ENCODE peak calls at places on chromosomes 1 and 21, in nine cellular contexts. One of them, this sample, is unnamed.

GRCh38 chr21:16424331-16424749 is 694.6 kb downstream of the USP25 start:
- DNase-seq in EH: no peak
- DNase-seq in pons: peak
- DNase-seq in stimulated activated CD8-positive, alpha-beta memory T cell treated with anti-CD3 and anti-CD28 coated beads, Interleukin-2, amount 100 ng/mL, for 1 hour: no peak
- DNase-seq in A172: peak
- DNase-seq in naive B cell: no peak
- DNase-seq in hippocampal formation: no peak
- DNase-seq in body of pancreas: no peak
- DNase-seq in NCI-H2081: no peak
- DNase-seq in this sample: no peak

GRCh38 chr1:6727535-6727934 is 25.9 kb upstream of the DNAJC11 start:
- DNase-seq in A172: peak
- DNase-seq in hippocampal formation: peak
- DNase-seq in EH: peak
- DNase-seq in NCI-H2081: peak
- DNase-seq in naive B cell: peak
- DNase-seq in stimulated activated CD8-positive, alpha-beta memory T cell treated with anti-CD3 and anti-CD28 coated beads, Interleukin-2, amount 100 ng/mL, for 1 hour: peak
- DNase-seq in pons: peak
- DNase-seq in body of pancreas: peak
- DNase-seq in this sample: no peak

GRCh38 chr1:236543065-236543669 is 19.4 kb downstream of the LGALS8 start:
- DNase-seq in naive B cell: no peak
- DNase-seq in NCI-H2081: no peak
- DNase-seq in A172: no peak
- DNase-seq in hippocampal formation: no peak
- DNase-seq in EH: no peak
- DNase-seq in stimulated activated CD8-positive, alpha-beta memory T cell treated with anti-CD3 and anti-CD28 coated beads, Interleukin-2, amount 100 ng/mL, for 1 hour: no peak
- DNase-seq in pons: no peak
- DNase-seq in body of pancreas: no peak
- DNase-seq in this sample: no peak

GRCh38 chr1:37752583-37753471 is 12.1 kb downstream of the EPHA10 start:
- DNase-seq in hippocampal formation: no peak
- DNase-seq in naive B cell: no peak
- DNase-seq in stimulated activated CD8-positive, alpha-beta memory T cell treated with anti-CD3 and anti-CD28 coated beads, Interleukin-2, amount 100 ng/mL, for 1 hour: no peak
- DNase-seq in EH: peak
- DNase-seq in body of pancreas: peak
- DNase-seq in NCI-H2081: peak
- DNase-seq in pons: no peak
- DNase-seq in A172: no peak
- DNase-seq in this sample: no peak

GRCh38 chr1:204065174-204065985 is 7.5 kb upstream of the SOX13 start:
- DNase-seq in body of pancreas: peak
- DNase-seq in stimulated activated CD8-positive, alpha-beta memory T cell treated with anti-CD3 and anti-CD28 coated beads, Interleukin-2, amount 100 ng/mL, for 1 hour: no peak
- DNase-seq in naive B cell: no peak
- DNase-seq in NCI-H2081: no peak
- DNase-seq in A172: peak
- DNase-seq in EH: peak
- DNase-seq in pons: peak
- DNase-seq in hippocampal formation: peak
- DNase-seq in this sample: no peak

GRCh38 chr1:67572217-67572593 is 112.8 kb upstream of the GADD45A start:
- DNase-seq in EH: no peak
- DNase-seq in hippocampal formation: no peak
- DNase-seq in body of pancreas: no peak
- DNase-seq in naive B cell: no peak
- DNase-seq in pons: no peak
- DNase-seq in NCI-H2081: no peak
- DNase-seq in A172: no peak
- DNase-seq in stimulated activated CD8-positive, alpha-beta memory T cell treated with anti-CD3 and anti-CD28 coated beads, Interleukin-2, amount 100 ng/mL, for 1 hour: no peak
- DNase-seq in this sample: no peak

GRCh38 chr1:35708952-35709351 is 9.7 kb downstream of the C1orf216 start:
- DNase-seq in stimulated activated CD8-positive, alpha-beta memory T cell treated with anti-CD3 and anti-CD28 coated beads, Interleukin-2, amount 100 ng/mL, for 1 hour: no peak
- DNase-seq in naive B cell: no peak
- DNase-seq in EH: no peak
- DNase-seq in hippocampal formation: no peak
- DNase-seq in body of pancreas: no peak
- DNase-seq in A172: no peak
- DNase-seq in NCI-H2081: no peak
- DNase-seq in pons: no peak
- DNase-seq in this sample: no peak

GRCh38 chr1:202643397-202644218 is 66.6 kb downstream of the SYT2 start:
- DNase-seq in hippocampal formation: no peak
- DNase-seq in A172: no peak
- DNase-seq in EH: no peak
- DNase-seq in NCI-H2081: no peak
- DNase-seq in body of pancreas: no peak
- DNase-seq in stimulated activated CD8-positive, alpha-beta memory T cell treated with anti-CD3 and anti-CD28 coated beads, Interleukin-2, amount 100 ng/mL, for 1 hour: no peak
- DNase-seq in naive B cell: no peak
- DNase-seq in pons: no peak
- DNase-seq in this sample: no peak

GRCh38 chr1:117150316-117150715 is 28.8 kb upstream of the TRIM45 start:
- DNase-seq in pons: no peak
- DNase-seq in EH: peak
- DNase-seq in hippocampal formation: no peak
- DNase-seq in NCI-H2081: no peak
- DNase-seq in body of pancreas: no peak
- DNase-seq in naive B cell: no peak
- DNase-seq in A172: no peak
- DNase-seq in stimulated activated CD8-positive, alpha-beta memory T cell treated with anti-CD3 and anti-CD28 coated beads, Interleukin-2, amount 100 ng/mL, for 1 hour: no peak
- DNase-seq in this sample: no peak

GRCh38 chr1:226702318-226702956 is 36.6 kb downstream of the ITPKB start:
- DNase-seq in NCI-H2081: no peak
- DNase-seq in A172: no peak
- DNase-seq in body of pancreas: peak
- DNase-seq in hippocampal formation: no peak
- DNase-seq in stimulated activated CD8-positive, alpha-beta memory T cell treated with anti-CD3 and anti-CD28 coated beads, Interleukin-2, amount 100 ng/mL, for 1 hour: no peak
- DNase-seq in naive B cell: no peak
- DNase-seq in pons: peak
- DNase-seq in EH: peak
- DNase-seq in this sample: no peak

GRCh38 chr1:59178803-59179202 is 118.1 kb upstream of the FGGY start:
- DNase-seq in hippocampal formation: no peak
- DNase-seq in stimulated activated CD8-positive, alpha-beta memory T cell treated with anti-CD3 and anti-CD28 coated beads, Interleukin-2, amount 100 ng/mL, for 1 hour: no peak
- DNase-seq in body of pancreas: no peak
- DNase-seq in NCI-H2081: no peak
- DNase-seq in A172: no peak
- DNase-seq in EH: no peak
- DNase-seq in pons: no peak
- DNase-seq in naive B cell: no peak
- DNase-seq in this sample: no peak

GRCh38 chr21:17343055-17343454 is 169.8 kb upstream of the CXADR start:
- DNase-seq in A172: peak
- DNase-seq in pons: no peak
- DNase-seq in naive B cell: no peak
- DNase-seq in stimulated activated CD8-positive, alpha-beta memory T cell treated with anti-CD3 and anti-CD28 coated beads, Interleukin-2, amount 100 ng/mL, for 1 hour: no peak
- DNase-seq in body of pancreas: no peak
- DNase-seq in hippocampal formation: no peak
- DNase-seq in EH: peak
- DNase-seq in NCI-H2081: no peak
- DNase-seq in this sample: no peak

GRCh38 chr1:168603501-168604107 is 27.2 kb downstream of the XCL1 start:
- DNase-seq in stimulated activated CD8-positive, alpha-beta memory T cell treated with anti-CD3 and anti-CD28 coated beads, Interleukin-2, amount 100 ng/mL, for 1 hour: peak
- DNase-seq in EH: peak
- DNase-seq in naive B cell: peak
- DNase-seq in pons: peak
- DNase-seq in hippocampal formation: peak
- DNase-seq in A172: peak
- DNase-seq in NCI-H2081: peak
- DNase-seq in body of pancreas: peak
- DNase-seq in this sample: no peak

GRCh38 chr1:41533731-41534080 is 49.2 kb upstream of the EDN2 start:
- DNase-seq in pons: no peak
- DNase-seq in A172: no peak
- DNase-seq in stimulated activated CD8-positive, alpha-beta memory T cell treated with anti-CD3 and anti-CD28 coated beads, Interleukin-2, amount 100 ng/mL, for 1 hour: no peak
- DNase-seq in hippocampal formation: no peak
- DNase-seq in NCI-H2081: no peak
- DNase-seq in body of pancreas: peak
- DNase-seq in naive B cell: no peak
- DNase-seq in EH: no peak
- DNase-seq in this sample: no peak

GRCh38 chr1:179743679-179744400 is 749 bp downstream of the FAM163A start:
- DNase-seq in stimulated activated CD8-positive, alpha-beta memory T cell treated with anti-CD3 and anti-CD28 coated beads, Interleukin-2, amount 100 ng/mL, for 1 hour: no peak
- DNase-seq in body of pancreas: no peak
- DNase-seq in A172: no peak
- DNase-seq in pons: no peak
- DNase-seq in EH: no peak
- DNase-seq in naive B cell: no peak
- DNase-seq in NCI-H2081: no peak
- DNase-seq in hippocampal formation: no peak
- DNase-seq in this sample: no peak

GRCh38 chr1:185281245-185281644 is 35.8 kb downstream of the IVNS1ABP start:
- DNase-seq in pons: no peak
- DNase-seq in body of pancreas: no peak
- DNase-seq in naive B cell: no peak
- DNase-seq in hippocampal formation: no peak
- DNase-seq in A172: no peak
- DNase-seq in NCI-H2081: no peak
- DNase-seq in stimulated activated CD8-positive, alpha-beta memory T cell treated with anti-CD3 and anti-CD28 coated beads, Interleukin-2, amount 100 ng/mL, for 1 hour: no peak
- DNase-seq in EH: peak
- DNase-seq in this sample: no peak

GRCh38 chr1:24727490-24728214 is 17.6 kb upstream of the CLIC4 start:
- DNase-seq in A172: no peak
- DNase-seq in stimulated activated CD8-positive, alpha-beta memory T cell treated with anti-CD3 and anti-CD28 coated beads, Interleukin-2, amount 100 ng/mL, for 1 hour: no peak
- DNase-seq in naive B cell: peak
- DNase-seq in body of pancreas: peak
- DNase-seq in hippocampal formation: peak
- DNase-seq in pons: peak
- DNase-seq in NCI-H2081: no peak
- DNase-seq in EH: peak
- DNase-seq in this sample: peak

GRCh38 chr1:110434946-110435345 is 16.0 kb upstream of the PROK1 start:
- DNase-seq in hippocampal formation: no peak
- DNase-seq in NCI-H2081: no peak
- DNase-seq in A172: no peak
- DNase-seq in EH: no peak
- DNase-seq in body of pancreas: no peak
- DNase-seq in naive B cell: no peak
- DNase-seq in stimulated activated CD8-positive, alpha-beta memory T cell treated with anti-CD3 and anti-CD28 coated beads, Interleukin-2, amount 100 ng/mL, for 1 hour: no peak
- DNase-seq in pons: no peak
- DNase-seq in this sample: no peak

GRCh38 chr1:108881369-108881768 is 4.6 kb downstream of the GPSM2 start:
- DNase-seq in NCI-H2081: no peak
- DNase-seq in naive B cell: no peak
- DNase-seq in stimulated activated CD8-positive, alpha-beta memory T cell treated with anti-CD3 and anti-CD28 coated beads, Interleukin-2, amount 100 ng/mL, for 1 hour: no peak
- DNase-seq in hippocampal formation: no peak
- DNase-seq in A172: no peak
- DNase-seq in pons: no peak
- DNase-seq in body of pancreas: no peak
- DNase-seq in EH: peak
- DNase-seq in this sample: no peak

GRCh38 chr1:2145946-2146835 is 48.4 kb downstream of the FAAP20 start:
- DNase-seq in EH: no peak
- DNase-seq in NCI-H2081: no peak
- DNase-seq in pons: no peak
- DNase-seq in naive B cell: no peak
- DNase-seq in stimulated activated CD8-positive, alpha-beta memory T cell treated with anti-CD3 and anti-CD28 coated beads, Interleukin-2, amount 100 ng/mL, for 1 hour: no peak
- DNase-seq in A172: no peak
- DNase-seq in body of pancreas: no peak
- DNase-seq in hippocampal formation: no peak
- DNase-seq in this sample: no peak

GRCh38 chr1:27628712-27629111 is 6.3 kb downstream of the FGR start:
- DNase-seq in body of pancreas: no peak
- DNase-seq in stimulated activated CD8-positive, alpha-beta memory T cell treated with anti-CD3 and anti-CD28 coated beads, Interleukin-2, amount 100 ng/mL, for 1 hour: no peak
- DNase-seq in hippocampal formation: no peak
- DNase-seq in EH: no peak
- DNase-seq in naive B cell: no peak
- DNase-seq in A172: no peak
- DNase-seq in NCI-H2081: no peak
- DNase-seq in pons: no peak
- DNase-seq in this sample: no peak

GRCh38 chr1:157092831-157093230 is 6.8 kb downstream of the ETV3L start:
- DNase-seq in body of pancreas: peak
- DNase-seq in pons: no peak
- DNase-seq in naive B cell: no peak
- DNase-seq in A172: no peak
- DNase-seq in stimulated activated CD8-positive, alpha-beta memory T cell treated with anti-CD3 and anti-CD28 coated beads, Interleukin-2, amount 100 ng/mL, for 1 hour: no peak
- DNase-seq in EH: peak
- DNase-seq in hippocampal formation: peak
- DNase-seq in NCI-H2081: no peak
- DNase-seq in this sample: no peak

GRCh38 chr1:40308036-40308727 is 8.9 kb downstream of the COL9A2 start:
- DNase-seq in NCI-H2081: no peak
- DNase-seq in EH: no peak
- DNase-seq in A172: no peak
- DNase-seq in naive B cell: no peak
- DNase-seq in body of pancreas: no peak
- DNase-seq in pons: peak
- DNase-seq in stimulated activated CD8-positive, alpha-beta memory T cell treated with anti-CD3 and anti-CD28 coated beads, Interleukin-2, amount 100 ng/mL, for 1 hour: no peak
- DNase-seq in hippocampal formation: peak
- DNase-seq in this sample: no peak

GRCh38 chr1:1858382-1859086 is 32.4 kb downstream of the GNB1 start:
- DNase-seq in EH: peak
- DNase-seq in NCI-H2081: peak
- DNase-seq in hippocampal formation: no peak
- DNase-seq in stimulated activated CD8-positive, alpha-beta memory T cell treated with anti-CD3 and anti-CD28 coated beads, Interleukin-2, amount 100 ng/mL, for 1 hour: no peak
- DNase-seq in A172: peak
- DNase-seq in naive B cell: peak
- DNase-seq in pons: peak
- DNase-seq in body of pancreas: peak
- DNase-seq in this sample: peak

GRCh38 chr1:246753670-246754535 is 29.7 kb downstream of the SCCPDH start:
- DNase-seq in stimulated activated CD8-positive, alpha-beta memory T cell treated with anti-CD3 and anti-CD28 coated beads, Interleukin-2, amount 100 ng/mL, for 1 hour: peak
- DNase-seq in hippocampal formation: peak
- DNase-seq in EH: peak
- DNase-seq in pons: peak
- DNase-seq in NCI-H2081: peak
- DNase-seq in naive B cell: peak
- DNase-seq in A172: peak
- DNase-seq in body of pancreas: peak
- DNase-seq in this sample: peak

GRCh38 chr1:210684466-210685294 is 356.0 kb downstream of the HHAT start:
- DNase-seq in pons: no peak
- DNase-seq in body of pancreas: no peak
- DNase-seq in A172: no peak
- DNase-seq in stimulated activated CD8-positive, alpha-beta memory T cell treated with anti-CD3 and anti-CD28 coated beads, Interleukin-2, amount 100 ng/mL, for 1 hour: no peak
- DNase-seq in NCI-H2081: no peak
- DNase-seq in hippocampal formation: no peak
- DNase-seq in EH: no peak
- DNase-seq in naive B cell: no peak
- DNase-seq in this sample: no peak

GRCh38 chr1:239675735-239676134 is 289.4 kb downstream of the CHRM3 start:
- DNase-seq in naive B cell: no peak
- DNase-seq in NCI-H2081: no peak
- DNase-seq in pons: no peak
- DNase-seq in body of pancreas: no peak
- DNase-seq in hippocampal formation: no peak
- DNase-seq in A172: no peak
- DNase-seq in EH: no peak
- DNase-seq in stimulated activated CD8-positive, alpha-beta memory T cell treated with anti-CD3 and anti-CD28 coated beads, Interleukin-2, amount 100 ng/mL, for 1 hour: no peak
- DNase-seq in this sample: no peak

GRCh38 chr1:33181906-33182305 is at the start of gene TRIM62:
- DNase-seq in hippocampal formation: peak
- DNase-seq in naive B cell: peak
- DNase-seq in stimulated activated CD8-positive, alpha-beta memory T cell treated with anti-CD3 and anti-CD28 coated beads, Interleukin-2, amount 100 ng/mL, for 1 hour: peak
- DNase-seq in body of pancreas: peak
- DNase-seq in EH: peak
- DNase-seq in A172: peak
- DNase-seq in NCI-H2081: peak
- DNase-seq in pons: peak
- DNase-seq in this sample: peak

GRCh38 chr1:145892486-145893087 is 6.9 kb upstream of the ANKRD35 start:
- DNase-seq in body of pancreas: peak
- DNase-seq in naive B cell: no peak
- DNase-seq in stimulated activated CD8-positive, alpha-beta memory T cell treated with anti-CD3 and anti-CD28 coated beads, Interleukin-2, amount 100 ng/mL, for 1 hour: no peak
- DNase-seq in A172: peak
- DNase-seq in pons: no peak
- DNase-seq in hippocampal formation: no peak
- DNase-seq in NCI-H2081: no peak
- DNase-seq in EH: peak
- DNase-seq in this sample: no peak

GRCh38 chr1:25615563-25616079 is 970 bp upstream of the MAN1C1 start:
- DNase-seq in hippocampal formation: no peak
- DNase-seq in body of pancreas: no peak
- DNase-seq in NCI-H2081: no peak
- DNase-seq in EH: no peak
- DNase-seq in naive B cell: no peak
- DNase-seq in stimulated activated CD8-positive, alpha-beta memory T cell treated with anti-CD3 and anti-CD28 coated beads, Interleukin-2, amount 100 ng/mL, for 1 hour: no peak
- DNase-seq in A172: no peak
- DNase-seq in pons: peak
- DNase-seq in this sample: no peak

This sample was measured in GM04504.